ENCODE peak calls at places on chromosome 21, in six cellular contexts. P, F, Q, L, O and A are unnamed samples.

GRCh38 chr21:41428847-41429246 is 2.8 kb downstream of the MX1 start:
- DNase-seq in L (no peak), P (no peak), F (no peak), O (no peak), Q (no peak), A (no peak)

GRCh38 chr21:25934771-25935224 is 200.0 kb downstream of the GABPA start:
- DNase-seq in P (no peak), O (peak), L (no peak), Q (no peak), F (peak), A (peak)

GRCh38 chr21:24939288-24939687 is 668.0 kb downstream of the MRPL39 start:
- DNase-seq in O (no peak), F (no peak), L (no peak), P (no peak), Q (no peak), A (no peak)

GRCh38 chr21:45081636-45082035 is 7.3 kb downstream of the ADARB1 start:
- DNase-seq in F (no peak), L (no peak), P (no peak), O (no peak), Q (no peak), A (no peak)

GRCh38 chr21:45403825-45404725 is 890 bp upstream of the COL18A1 start:
- DNase-seq in L (no peak), F (no peak), Q (no peak), P (peak), O (no peak), A (no peak)

GRCh38 chr21:39326607-39327307 is 13.3 kb upstream of the BRWD1 start:
- DNase-seq in L (no peak), P (no peak), O (no peak), F (no peak), Q (no peak), A (no peak)

GRCh38 chr21:16579538-16579937 is 849.8 kb downstream of the USP25 start:
- DNase-seq in Q (no peak), P (no peak), O (no peak), F (no peak), L (no peak), A (no peak)

GRCh38 chr21:43716376-43717165 is 2.4 kb upstream of the PDXK start:
- DNase-seq in L (no peak), P (no peak), O (no peak), F (no peak), Q (no peak), A (no peak)